ENCODE peak calls at places on chromosomes 1 and 21, in nine cellular contexts. L is fibroblast of lung; C is sigmoid colon; Y is PC-3; Z is dorsolateral prefrontal cortex; B is GM23338; T is testis; H is breast epithelium; G is CD8-positive, alpha-beta T cell. S is an unnamed sample.

GRCh38 chr1:239999170-239999569 is 92.5 kb upstream of the FMN2 start:
- DNase-seq in T (no peak), B (no peak), G (no peak), Y (peak; percentile 90), L (no peak), C (no peak), H (no peak), Z (no peak), S (no peak)

GRCh38 chr1:94962745-94963265 is 35.9 kb upstream of the CNN3 start:
- DNase-seq in G (peak; percentile 58), C (no peak), Z (no peak), L (peak; percentile 65), T (peak; percentile 43), Y (peak; percentile 23), B (no peak), H (no peak), S (no peak)

GRCh38 chr1:223664106-223664505 is 1.4 kb downstream of the CAPN8 start:
- DNase-seq in G (no peak), B (no peak), H (no peak), T (no peak), Z (no peak), C (no peak), L (no peak), Y (no peak), S (no peak)

GRCh38 chr1:243495442-243496172 is 239.8 kb downstream of the SDCCAG8 start:
- DNase-seq in L (peak; percentile 81), Y (no peak), G (peak; percentile 46), H (no peak), T (no peak), Z (no peak), C (peak; percentile 76), B (no peak), S (no peak)

GRCh38 chr1:53792751-53793150 is 45.3 kb downstream of the NDC1 start:
- DNase-seq in B (no peak), G (no peak), T (no peak), H (no peak), Y (no peak), L (no peak), C (no peak), Z (no peak), S (no peak)

GRCh38 chr1:29283804-29284195 is 47.5 kb downstream of the PTPRU start:
- DNase-seq in L (no peak), C (no peak), T (no peak), H (no peak), Z (no peak), Y (no peak), B (peak; percentile 51), G (no peak), S (no peak)

GRCh38 chr1:233183226-233184020 is 112.1 kb downstream of the PCNX2 start:
- DNase-seq in T (no peak), H (no peak), B (peak; percentile 14), Y (peak; percentile 10), Z (no peak), C (no peak), L (no peak), G (no peak), S (no peak)

GRCh38 chr1:24406783-24407182 is 6.8 kb downstream of the STPG1 start:
- DNase-seq in B (no peak), T (no peak), Z (no peak), G (no peak), L (no peak), C (no peak), Y (no peak), H (no peak), S (no peak)

GRCh38 chr1:228911225-228911624 is 175.9 kb downstream of the RHOU start:
- DNase-seq in Y (no peak), H (no peak), Z (no peak), L (no peak), T (no peak), C (peak; percentile 48), G (no peak), B (no peak), S (no peak)

GRCh38 chr1:71232786-71233185 is 152.0 kb upstream of the ZRANB2 start:
- DNase-seq in Z (no peak), Y (no peak), C (no peak), T (no peak), B (no peak), L (no peak), H (no peak), G (no peak), S (no peak)

GRCh38 chr1:245915406-245915805 is 591.7 kb downstream of the SMYD3 start:
- DNase-seq in T (no peak), L (no peak), H (no peak), G (no peak), B (no peak), Z (no peak), Y (no peak), C (no peak), S (no peak)

GRCh38 chr1:15056515-15057285 is 96.8 kb upstream of the TMEM51 start:
- DNase-seq in B (no peak), Z (no peak), H (no peak), T (no peak), Y (peak; percentile 71), G (no peak), L (peak; percentile 53), C (no peak), S (no peak)

GRCh38 chr21:27359141-27359540 is 392.3 kb upstream of the ADAMTS5 start:
- DNase-seq in C (no peak), Y (no peak), B (no peak), G (no peak), L (peak; percentile 82), Z (no peak), H (no peak), T (no peak), S (peak; percentile 59)

GRCh38 chr1:8055973-8056372 is 29.9 kb upstream of the ERRFI1 start:
- DNase-seq in B (no peak), G (no peak), C (peak; percentile 38), Y (peak; percentile 89), H (no peak), T (no peak), Z (no peak), L (peak; percentile 87), S (no peak)

GRCh38 chr1:115476616-115477015 is 138.6 kb upstream of the NGF start:
- DNase-seq in T (no peak), Z (no peak), Y (no peak), B (no peak), C (no peak), G (no peak), L (peak; percentile 15), H (no peak), S (no peak)

GRCh38 chr1:160942926-160943325 is 11.7 kb downstream of the ITLN2 start:
- DNase-seq in B (peak; percentile 55), T (no peak), C (no peak), L (no peak), H (no peak), Z (no peak), G (no peak), Y (peak; percentile 58), S (no peak)

DNA sequence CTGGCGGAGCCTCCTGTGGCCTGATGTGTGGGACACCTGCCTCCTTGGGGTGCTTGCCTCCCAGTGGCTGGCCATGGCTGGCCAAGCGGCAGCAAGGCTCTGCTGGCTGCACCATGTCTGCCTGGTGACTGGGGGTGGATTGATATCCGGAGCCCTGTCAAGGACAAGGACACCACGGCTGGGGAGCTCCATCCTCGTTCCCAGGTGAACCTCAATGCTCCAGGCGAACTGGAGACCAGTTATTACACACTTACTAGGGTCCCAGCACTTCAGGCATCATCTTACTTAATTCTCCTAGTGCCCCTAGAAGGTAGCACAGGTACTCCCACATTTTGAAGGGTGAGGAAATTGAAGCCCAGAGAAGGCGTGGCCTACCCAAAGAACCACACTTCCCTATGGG is 15.2 kb downstream of the SPATA21 start:
- DNase-seq in C (no peak), T (no peak), H (no peak), B (no peak), Y (no peak), G (no peak), L (no peak), Z (no peak), S (no peak)
- H3K27me3 ChIP-seq in C (peaks cover 4% of the 10 kb centered on the region), T (no peaks in the 10 kb centered on the region), H (no peaks in the 10 kb centered on the region), B (no peaks in the 10 kb centered on the region), Y (no peaks in the 10 kb centered on the region), G (no peaks in the 10 kb centered on the region), L (no peaks in the 10 kb centered on the region), Z (no peaks in the 10 kb centered on the region), S (no peaks in the 10 kb centered on the region)

GRCh38 chr1:163069655-163070277 is 605 bp downstream of the RGS4 start:
- DNase-seq in G (no peak), C (no peak), T (no peak), L (no peak), Y (no peak), Z (no peak), H (no peak), B (no peak), S (no peak)
- H3K4me3 ChIP-seq in G (no peak overlapping the region), C (peak overlapping the region; percentile 48), T (no peak overlapping the region), L (peak overlapping the region; percentile 74), Y (peak overlapping the region; percentile 50), Z (peak overlapping the region; percentile 62), H (peak overlapping the region; percentile 7), B (peak overlapping the region; percentile 9), S (peak overlapping the region; percentile 35)

GRCh38 chr21:36431252-36431651 is 46.1 kb downstream of the CHAF1B start:
- DNase-seq in L (no peak), C (no peak), B (no peak), Z (no peak), T (no peak), G (no peak), H (no peak), Y (no peak), S (no peak)

GRCh38 chr21:36427502-36427901 is 42.3 kb downstream of the CHAF1B start:
- DNase-seq in G (no peak), C (no peak), Y (no peak), Z (no peak), H (no peak), B (no peak), L (no peak), T (no peak), S (no peak)

GRCh38 chr21:36428789-36429671 is 43.8 kb downstream of the CHAF1B start:
- DNase-seq in C (no peak), Y (peak; percentile 19), H (no peak), T (no peak), L (peak; percentile 14), Z (no peak), B (no peak), G (no peak), S (no peak)

GRCh38 chr21:36430841-36431240 is 45.6 kb downstream of the CHAF1B start:
- DNase-seq in G (no peak), H (no peak), L (no peak), B (no peak), T (no peak), C (no peak), Y (no peak), Z (no peak), S (no peak)

GRCh38 chr21:36429672-36430546 is 44.7 kb downstream of the CHAF1B start:
- DNase-seq in C (peak; percentile 90), Y (peak; percentile 99), Z (no peak), T (peak; percentile 76), G (peak; percentile 72), B (peak; percentile 79), L (peak; percentile 97), H (no peak), S (peak; percentile 95)
- TF ChIP-seq CTCF in C (no peak), Y (peak; percentile 24), Z (no peak), T (no peak), G (no peak), B (no peak), L (no peak), H (no peak), S (peak; percentile 18)

DNA sequence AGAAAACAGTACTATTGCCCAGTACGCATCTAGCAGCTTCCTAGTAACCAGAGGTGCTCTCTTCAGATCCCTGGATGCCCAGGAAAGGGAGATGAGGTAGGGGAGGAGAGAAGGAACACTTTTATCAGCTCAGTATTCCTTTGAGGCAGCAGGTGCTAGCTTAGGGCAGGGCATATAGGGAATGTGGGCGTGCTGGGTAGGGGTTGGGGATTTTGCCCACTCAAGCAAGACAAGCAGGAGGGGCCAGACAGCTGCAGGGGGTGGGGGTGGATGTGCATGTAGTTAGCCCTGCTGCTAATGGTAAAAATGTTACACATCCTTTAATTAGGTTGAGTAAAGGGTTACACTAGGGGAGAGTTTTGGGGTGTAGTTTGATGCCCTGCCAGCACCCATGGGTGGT is 18.1 kb upstream of the AVPR1B start:
- DNase-seq in C (no peak), B (no peak), Z (no peak), Y (no peak), G (no peak), H (no peak), T (no peak), L (no peak), S (no peak)
- H3K27me3 ChIP-seq in C (no peaks in the 10 kb centered on the region), B (no peaks in the 10 kb centered on the region), Z (no peaks in the 10 kb centered on the region), Y (peaks cover 34% of the 10 kb centered on the region), G (no peaks in the 10 kb centered on the region), H (no peaks in the 10 kb centered on the region), T (no peaks in the 10 kb centered on the region), L (peaks cover 23% of the 10 kb centered on the region), S (peaks cover 12% of the 10 kb centered on the region)